ENCODE peak calls at places on chromosomes 12 and 14, in ten cellular contexts. L, O, K, B, C, P, M, J, Y and X are unnamed samples.
A peak's percentile ranks its signal among the peaks of the same experiment; 100 is the strongest.

GRCh38 chr12:103924761-103925641 is 5.2 kb upstream of the HSP90B1 start:
- DNase-seq in L (peak; percentile 39), O (no peak), K (no peak), B (no peak), C (no peak), P (no peak), M (no peak), J (peak; percentile 96), Y (no peak), X (peak; percentile 54)

GRCh38 chr14:74251546-74252030 is 12.3 kb downstream of the VSX2 start:
- DNase-seq in L (peak; percentile 60), O (peak; percentile 63), K (peak; percentile 82), B (peak; percentile 80), C (peak; percentile 31), P (peak; percentile 60), M (peak; percentile 67), J (peak; percentile 13), Y (peak; percentile 79), X (peak; percentile 82)

GRCh38 chr14:77589099-77589498 is 27.3 kb downstream of the SPTLC2 start:
- DNase-seq in L (no peak), O (no peak), K (no peak), B (no peak), C (no peak), P (peak; percentile 84), M (no peak), J (no peak), Y (no peak), X (peak; percentile 42)

GRCh38 chr12:51866324-51866723 is 17.8 kb upstream of the FIGNL2 start:
- DNase-seq in L (no peak), O (no peak), K (no peak), B (no peak), C (no peak), P (no peak), M (no peak), J (no peak), Y (no peak), X (no peak)

GRCh38 chr14:100582496-100583165 is 4.6 kb downstream of the BEGAIN start:
- DNase-seq in L (no peak), O (no peak), K (no peak), B (peak; percentile 3), C (no peak), P (no peak), M (no peak), J (no peak), Y (no peak), X (no peak)

GRCh38 chr14:45902241-45902640 is 649.2 kb upstream of the MIS18BP1 start:
- DNase-seq in L (no peak), O (no peak), K (no peak), B (no peak), C (no peak), P (no peak), M (no peak), J (no peak), Y (no peak), X (peak; percentile 1)

GRCh38 chr12:11827096-11827841 is 177.8 kb downstream of the ETV6 start:
- DNase-seq in L (no peak), O (no peak), K (no peak), B (peak; percentile 38), C (no peak), P (no peak), M (peak; percentile 11), J (no peak), Y (no peak), X (no peak)

GRCh38 chr14:69088523-69089445 is 64.1 kb downstream of the DCAF5 start:
- DNase-seq in L (no peak), O (no peak), K (no peak), B (no peak), C (no peak), P (no peak), M (no peak), J (no peak), Y (peak; percentile 32), X (no peak)

GRCh38 chr12:118023461-118023860 is 7.0 kb downstream of the RFC5 start:
- DNase-seq in L (no peak), O (no peak), K (no peak), B (no peak), C (no peak), P (no peak), M (no peak), J (no peak), Y (no peak), X (no peak)

GRCh38 chr12:19200261-19200660 is 70.7 kb downstream of the PLEKHA5 start:
- DNase-seq in L (no peak), O (no peak), K (no peak), B (no peak), C (no peak), P (no peak), M (no peak), J (no peak), Y (no peak), X (no peak)

GRCh38 chr14:54572316-54572715 is 5.4 kb downstream of the SAMD4A start:
- DNase-seq in L (no peak), O (peak; percentile 41), K (no peak), B (peak; percentile 47), C (no peak), P (peak; percentile 47), M (no peak), J (no peak), Y (peak; percentile 34), X (peak; percentile 31)

GRCh38 chr14:105450123-105450505 is 24.5 kb upstream of the CRIP2 start:
- DNase-seq in L (no peak), O (no peak), K (no peak), B (no peak), C (no peak), P (no peak), M (no peak), J (no peak), Y (no peak), X (no peak)

GRCh38 chr14:100734031-100734990 is 7.6 kb downstream of the DLK1 start:
- DNase-seq in L (no peak), O (no peak), K (no peak), B (no peak), C (no peak), P (no peak), M (no peak), J (no peak), Y (peak; percentile 28), X (no peak)

GRCh38 chr14:58298880-58299664 is 717 bp downstream of the ARID4A start:
- DNase-seq in L (no peak), O (no peak), K (peak; percentile 22), B (peak; percentile 47), C (no peak), P (peak; percentile 18), M (peak; percentile 38), J (no peak), Y (peak; percentile 78), X (peak; percentile 78)
- TF ChIP-seq MAX in L (no peak), O (no peak), K (no peak), B (no peak), C (no peak), P (no peak), M (no peak), J (no peak), Y (no peak), X (no peak)

DNA sequence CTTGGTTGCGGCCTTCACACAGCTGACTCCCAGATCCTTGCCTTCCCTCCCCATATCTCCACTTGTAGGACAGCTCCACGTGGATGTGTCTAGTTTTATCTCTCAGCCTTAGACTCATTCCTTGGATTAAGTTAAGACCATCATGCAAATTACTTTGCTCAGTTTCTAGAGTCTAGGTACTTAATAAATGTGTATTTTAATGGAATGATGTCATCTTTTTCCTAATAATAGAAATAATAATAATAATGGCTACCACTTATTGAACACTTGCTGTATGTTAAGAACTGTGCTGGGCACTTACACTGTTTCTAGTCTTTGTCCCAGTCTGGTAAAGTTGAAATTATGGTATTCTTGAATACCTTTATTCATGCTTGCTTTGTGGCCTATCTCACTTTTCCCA is 37.5 kb downstream of the FBXW8 start:
- DNase-seq in L (no peak), O (no peak), K (no peak), B (no peak), C (no peak), P (no peak), M (no peak), J (no peak), Y (no peak), X (no peak)
- TF ChIP-seq MAX in L (no peak), O (no peak), K (no peak), B (no peak), C (no peak), P (no peak), M (no peak), J (no peak), Y (no peak), X (no peak)

DNA sequence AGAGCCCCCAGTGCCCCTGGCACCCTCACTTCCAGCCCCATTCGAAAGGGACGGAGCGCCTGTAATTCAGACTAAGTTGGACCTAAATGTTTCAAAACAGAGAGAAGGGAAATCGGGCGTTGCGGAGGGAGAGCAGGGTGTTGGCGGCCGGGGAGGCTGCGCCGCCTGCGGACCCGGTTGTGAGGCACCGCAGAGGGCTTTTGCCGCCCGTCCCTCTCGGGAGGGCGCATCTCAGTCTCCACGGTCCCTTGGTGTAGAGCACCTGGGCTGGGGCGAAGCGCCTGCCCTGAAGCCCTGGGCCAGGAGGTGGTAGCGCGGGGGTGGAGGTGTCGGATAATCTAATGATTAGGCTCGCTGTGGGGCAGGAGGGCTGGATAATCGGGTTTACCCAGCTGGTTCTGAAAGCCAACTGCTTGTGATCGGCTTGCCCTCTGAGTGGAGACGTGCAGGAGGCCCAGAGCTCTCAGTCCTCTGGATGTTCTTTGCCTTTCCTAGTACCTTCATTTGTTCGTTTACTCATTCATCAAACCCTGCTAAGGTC is 884 bp downstream of the DAAM1 start:
- DNase-seq in L (no peak), O (no peak), K (peak; percentile 6), B (peak; percentile 15), C (no peak), P (no peak), M (peak; percentile 14), J (no peak), Y (peak; percentile 51), X (peak; percentile 50)
- TF ChIP-seq MAX in L (no peak), O (no peak), K (no peak), B (no peak), C (no peak), P (no peak), M (no peak), J (no peak), Y (no peak), X (no peak)

DNA sequence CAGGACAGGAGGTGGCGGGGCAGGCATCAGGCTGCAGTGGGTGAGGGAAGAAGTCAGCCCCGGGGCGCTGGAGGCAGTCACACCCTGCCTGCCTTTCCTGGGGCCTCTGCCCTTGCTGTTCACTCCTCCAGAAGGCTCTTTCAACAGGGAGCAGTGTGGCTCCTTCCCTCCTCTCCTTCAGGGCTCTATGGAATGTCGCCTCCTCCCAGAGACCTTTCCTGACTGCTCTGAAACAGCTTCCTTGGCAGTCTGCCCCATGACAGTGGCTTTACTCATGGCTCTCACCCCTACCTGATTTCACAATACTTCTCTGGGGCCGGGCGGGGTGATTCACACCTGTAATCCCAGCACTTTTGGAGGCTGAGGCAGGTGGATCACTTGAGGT is 7.1 kb downstream of the RHOF start:
- DNase-seq in L (peak; percentile 99), O (peak; percentile 68), K (peak; percentile 76), B (no peak), C (no peak), P (peak; percentile 42), M (no peak), J (no peak), Y (no peak), X (no peak)
- TF ChIP-seq MAX in L (no peak), O (peak; percentile 1), K (peak; percentile 91), B (no peak), C (no peak), P (no peak), M (no peak), J (no peak), Y (peak; percentile 31), X (no peak)